ENCODE peak calls at places on chromosomes 2 and 18, in nine cellular contexts. I, W, T, X, U, E, S, Y and L are unnamed samples.

GRCh38 chr2:173119069-173119807 is 43.6 kb downstream of the MAP3K20 start:
- DNase-seq in W (no peak), S (no peak), I (no peak), Y (peak; percentile 78), E (no peak), X (no peak), U (peak; percentile 56), T (peak; percentile 31), L (no peak)

GRCh38 chr2:240235811-240236210 is 95.4 kb upstream of the OTOS start:
- DNase-seq in X (no peak), U (peak; percentile 35), E (no peak), W (no peak), T (no peak), S (no peak), I (no peak), Y (peak; percentile 51), L (no peak)

GRCh38 chr2:54073796-54074195 is 41.6 kb upstream of the ACYP2 start:
- DNase-seq in U (no peak), E (no peak), T (peak; percentile 90), X (no peak), S (no peak), W (no peak), I (peak; percentile 26), Y (no peak), L (peak; percentile 84)

GRCh38 chr2:187297806-187298205 is 150.2 kb downstream of the CALCRL start:
- DNase-seq in X (peak; percentile 16), I (no peak), E (no peak), U (no peak), S (no peak), T (no peak), W (no peak), Y (no peak), L (no peak)

GRCh38 chr2:73968357-73968937 is 16.3 kb upstream of the TET3 start:
- DNase-seq in X (no peak), U (no peak), I (no peak), E (no peak), W (no peak), Y (no peak), T (no peak), S (no peak), L (no peak)

GRCh38 chr2:86372641-86373502 is 35.4 kb upstream of the REEP1 start:
- DNase-seq in T (peak; percentile 33), I (peak; percentile 68), Y (no peak), X (peak; percentile 63), E (no peak), W (no peak), S (peak; percentile 11), U (no peak), L (peak; percentile 25)

GRCh38 chr2:160429248-160430000 is 64.2 kb downstream of the RBMS1 start:
- DNase-seq in Y (no peak), E (no peak), U (no peak), I (peak; percentile 65), T (peak; percentile 62), W (no peak), X (peak; percentile 84), S (no peak), L (peak; percentile 80)

GRCh38 chr2:69652206-69652605 is 8.7 kb upstream of the AAK1 start:
- DNase-seq in I (peak; percentile 94), Y (no peak), W (no peak), U (no peak), X (peak; percentile 56), S (peak; percentile 55), E (no peak), T (peak; percentile 90), L (peak; percentile 67)

GRCh38 chr2:207869784-207870778 is 100.4 kb upstream of the FZD5 start:
- DNase-seq in T (peak; percentile 90), W (no peak), I (peak; percentile 80), Y (no peak), X (peak; percentile 64), S (peak; percentile 39), E (no peak), U (no peak), L (peak; percentile 90)

GRCh38 chr2:64311948-64312621 is 141.9 kb upstream of the LGALSL start:
- DNase-seq in S (peak; percentile 24), E (peak; percentile 72), Y (peak; percentile 90), T (peak; percentile 91), I (peak; percentile 97), U (peak; percentile 78), W (peak; percentile 84), X (peak; percentile 98), L (peak; percentile 74)

GRCh38 chr18:64518191-64518590 is 369.3 kb upstream of the LINC00305 start:
- DNase-seq in U (no peak), X (no peak), W (no peak), I (no peak), T (no peak), E (no peak), Y (no peak), S (no peak), L (no peak)

DNA sequence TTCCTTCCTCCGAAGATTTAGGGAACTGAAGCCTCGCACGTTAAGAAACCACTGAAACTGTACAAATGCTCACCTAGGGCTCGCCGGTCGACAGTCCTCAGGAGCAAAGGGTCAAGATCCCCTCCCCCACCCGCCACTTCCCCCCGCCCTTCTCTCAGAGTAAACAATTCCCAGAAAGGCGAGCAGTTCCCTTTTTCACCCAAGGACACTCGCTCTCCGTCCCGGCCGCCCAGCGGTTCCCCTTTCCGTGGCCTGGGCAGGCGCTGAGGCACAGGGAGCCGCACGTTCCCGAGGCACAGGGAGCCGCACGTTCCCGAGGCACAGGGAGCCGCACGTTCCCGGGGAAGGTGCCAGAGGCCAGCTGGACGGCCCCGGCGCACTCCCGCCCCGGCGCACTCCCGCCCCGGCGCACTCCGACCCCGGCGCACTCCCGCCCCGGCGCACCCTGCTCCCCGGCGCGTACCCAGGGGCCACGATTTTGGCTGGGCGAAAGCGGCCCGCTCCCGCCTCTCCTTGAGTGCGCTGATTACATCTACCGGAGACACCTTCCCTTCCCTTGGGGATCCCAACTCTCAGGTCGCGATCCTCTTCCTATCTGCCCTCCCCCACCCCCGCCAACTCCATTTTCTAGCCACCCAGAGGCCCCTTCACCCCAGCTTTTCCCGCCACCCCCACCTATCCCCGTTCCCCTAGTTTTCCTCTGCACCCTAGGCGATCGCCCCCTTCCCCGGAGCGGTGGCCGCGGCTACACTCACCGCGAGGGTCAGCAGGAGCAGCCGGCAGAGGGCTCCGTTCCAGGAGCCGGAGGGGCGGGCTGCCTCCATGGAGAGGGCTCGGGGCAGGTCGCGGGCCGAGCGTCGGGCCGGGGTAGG is 837 bp downstream of the DSC2 start:
- DNase-seq in T (peak; percentile 23), I (no peak), U (peak; percentile 79), E (peak; percentile 84), X (peak; percentile 39), S (no peak), Y (peak; percentile 74), W (peak; percentile 89), L (no peak)
- H3K4me3 ChIP-seq in T (no peak overlapping the region), I (no peak overlapping the region), U (peak overlapping the region; percentile 57), E (peak overlapping the region; percentile 80), X (peak overlapping the region; percentile 67), S (no peak overlapping the region), Y (peak overlapping the region; percentile 56), W (no peak overlapping the region), L (peak overlapping the region; percentile 44)

GRCh38 chr2:177153805-177154204 is 58.8 kb upstream of the HNRNPA3 start:
- DNase-seq in S (no peak), Y (no peak), E (no peak), T (no peak), U (no peak), X (no peak), I (no peak), W (no peak), L (no peak)
- H3K4me3 ChIP-seq in S (no peak overlapping the region), Y (no peak overlapping the region), E (no peak overlapping the region), T (no peak overlapping the region), U (no peak overlapping the region), X (no peak overlapping the region), I (no peak overlapping the region), W (no peak overlapping the region), L (no peak overlapping the region)

DNA sequence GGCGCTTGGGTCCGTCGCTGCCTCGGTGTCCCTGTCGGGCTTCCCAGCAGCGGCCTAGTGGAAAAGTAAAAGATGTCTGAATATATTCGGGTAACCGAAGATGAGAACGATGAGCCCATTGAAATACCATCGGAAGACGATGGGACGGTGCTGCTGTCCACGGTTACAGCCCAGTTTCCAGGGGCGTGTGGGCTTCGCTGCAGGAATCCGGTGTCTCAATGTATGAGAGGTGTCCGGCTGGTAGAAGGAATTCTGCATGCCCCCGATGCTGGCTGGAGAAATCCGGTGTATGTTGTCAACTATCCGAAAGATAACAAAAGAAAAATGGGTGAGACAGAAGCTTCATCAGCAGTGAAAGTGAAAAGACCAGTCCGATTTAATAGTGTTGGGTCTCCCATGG is 8.0 kb downstream of the HES6 start:
- DNase-seq in Y (no peak), T (no peak), U (no peak), W (no peak), E (no peak), I (no peak), S (no peak), X (no peak), L (no peak)
- H3K4me3 ChIP-seq in Y (peak overlapping the region; percentile 52), T (no peak overlapping the region), U (peak overlapping the region; percentile 64), W (no peak overlapping the region), E (peak overlapping the region; percentile 66), I (peak overlapping the region; percentile 66), S (no peak overlapping the region), X (peak overlapping the region; percentile 56), L (no peak overlapping the region)

GRCh38 chr2:118112771-118113334 is 24.6 kb downstream of the INSIG2 start:
- DNase-seq in T (peak; percentile 88), U (no peak), I (peak; percentile 80), E (no peak), X (peak; percentile 64), Y (no peak), S (no peak), W (no peak), L (peak; percentile 71)
- H3K4me3 ChIP-seq in T (no peak overlapping the region), U (no peak overlapping the region), I (no peak overlapping the region), E (no peak overlapping the region), X (no peak overlapping the region), Y (no peak overlapping the region), S (no peak overlapping the region), W (no peak overlapping the region), L (no peak overlapping the region)

GRCh38 chr2:13581471-13581870 is 864.7 kb downstream of the TRIB2 start:
- DNase-seq in E (no peak), X (no peak), I (peak; percentile 6), T (no peak), Y (no peak), U (no peak), W (no peak), S (no peak), L (no peak)
- H3K4me3 ChIP-seq in E (no peak overlapping the region), X (no peak overlapping the region), I (no peak overlapping the region), T (no peak overlapping the region), Y (no peak overlapping the region), U (no peak overlapping the region), W (no peak overlapping the region), S (no peak overlapping the region), L (no peak overlapping the region)